ENCODE peak calls at places on chromosomes 1 and 21, in ten cellular contexts. F, Z, U, K, I, P, S, H, V and N are unnamed samples.

GRCh38 chr21:21682172-21682571 is 684.0 kb downstream of the NCAM2 start:
- DNase-seq in F (no peak), U (no peak), V (no peak), Z (peak), S (no peak), H (peak), I (no peak), K (no peak), P (peak), N (peak)

GRCh38 chr1:30807318-30808066 is 49.9 kb upstream of the LAPTM5 start:
- DNase-seq in K (peak), S (no peak), F (no peak), U (no peak), H (peak), V (no peak), P (no peak), I (no peak), Z (peak), N (no peak)

GRCh38 chr1:32984829-32985310 is 20.3 kb upstream of the RNF19B start:
- DNase-seq in U (no peak), V (no peak), Z (no peak), K (no peak), I (no peak), S (no peak), H (no peak), F (no peak), P (no peak), N (no peak)

GRCh38 chr1:201535778-201536245 is 3.1 kb upstream of the NAV1 start:
- DNase-seq in V (no peak), Z (no peak), K (no peak), H (no peak), F (no peak), U (peak), P (no peak), S (no peak), I (no peak), N (no peak)

GRCh38 chr21:41406340-41406739 is 19.7 kb upstream of the MX1 start:
- DNase-seq in H (no peak), V (no peak), K (peak), I (no peak), F (no peak), U (peak), Z (no peak), S (no peak), P (no peak), N (no peak)

GRCh38 chr1:28836421-28836956 is 24.5 kb downstream of the OPRD1 start:
- DNase-seq in H (no peak), Z (no peak), I (no peak), S (no peak), K (no peak), V (no peak), P (no peak), U (no peak), F (no peak), N (no peak)

GRCh38 chr1:78561856-78562255 is 58.4 kb upstream of the IFI44L start:
- DNase-seq in F (no peak), Z (no peak), H (no peak), I (no peak), P (no peak), K (no peak), V (no peak), U (no peak), S (no peak), N (no peak)

GRCh38 chr1:10074059-10074854 is 41.5 kb downstream of the UBE4B start:
- DNase-seq in H (peak), I (no peak), F (peak), Z (peak), S (peak), V (peak), K (peak), P (peak), U (no peak), N (peak)

GRCh38 chr1:179087665-179088064 is 5.8 kb downstream of the TOR3A start:
- DNase-seq in P (no peak), S (no peak), K (no peak), I (no peak), F (no peak), V (no peak), Z (no peak), H (peak), U (no peak), N (peak)

GRCh38 chr1:117656202-117656641 is 50.4 kb downstream of the TENT5C start:
- DNase-seq in U (no peak), Z (no peak), S (no peak), F (no peak), H (no peak), K (no peak), V (no peak), P (no peak), I (no peak), N (no peak)

GRCh38 chr1:117653732-117654484 is 48.1 kb downstream of the TENT5C start:
- DNase-seq in S (no peak), H (no peak), F (no peak), Z (no peak), P (no peak), K (no peak), I (no peak), V (no peak), U (peak), N (no peak)

GRCh38 chr1:117655220-117655577 is 49.4 kb downstream of the TENT5C start:
- DNase-seq in Z (no peak), K (no peak), H (no peak), S (no peak), I (no peak), P (no peak), F (no peak), U (peak), V (no peak), N (no peak)

GRCh38 chr1:117653195-117653594 is 47.3 kb downstream of the TENT5C start:
- DNase-seq in F (no peak), V (no peak), U (no peak), P (no peak), H (no peak), Z (no peak), K (no peak), S (no peak), I (no peak), N (no peak)

DNA sequence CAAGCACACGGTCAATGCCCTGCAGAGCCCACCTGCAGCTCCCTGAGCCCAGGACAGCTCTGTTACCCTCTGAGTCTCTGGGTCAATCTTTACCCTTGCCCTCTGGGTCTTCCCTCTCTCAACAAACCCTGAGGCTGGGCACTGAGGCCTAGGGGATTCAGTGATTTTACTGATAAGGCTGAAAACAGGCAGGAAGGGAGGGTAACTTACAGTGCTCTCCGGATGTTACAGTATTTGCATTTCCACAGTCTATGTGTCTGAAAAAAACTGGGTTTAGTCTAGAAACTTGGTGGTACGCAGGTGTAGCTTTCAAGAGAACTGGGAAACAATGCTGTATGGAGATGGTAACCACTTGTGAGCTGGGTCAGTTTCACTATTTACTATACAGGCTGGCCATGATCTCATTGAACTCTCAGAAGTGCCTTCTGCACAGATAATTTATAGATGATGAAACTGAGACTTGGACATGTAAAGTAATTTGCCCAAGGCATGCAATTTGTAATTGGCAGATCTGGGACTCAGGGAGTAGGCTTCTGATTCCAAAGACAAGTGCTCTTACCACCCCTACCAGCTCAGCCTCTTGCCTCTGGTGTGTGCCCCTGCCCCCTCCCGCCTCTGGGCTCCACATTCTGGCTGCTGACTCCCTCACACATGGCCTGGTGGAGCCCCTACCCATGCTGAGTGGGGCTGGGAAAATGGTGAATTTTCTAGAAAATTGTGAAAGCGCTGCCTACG is 48.8 kb downstream of the TENT5C start:
- DNase-seq in P (no peak), H (no peak), F (no peak), K (no peak), S (no peak), U (no peak), Z (no peak), I (no peak), V (no peak), N (no peak)
- H3K4me3 ChIP-seq in P (no peak), H (no peak), F (no peak), K (no peak), S (no peak), U (no peak), Z (no peak), I (no peak), V (no peak), N (no peak)

DNA sequence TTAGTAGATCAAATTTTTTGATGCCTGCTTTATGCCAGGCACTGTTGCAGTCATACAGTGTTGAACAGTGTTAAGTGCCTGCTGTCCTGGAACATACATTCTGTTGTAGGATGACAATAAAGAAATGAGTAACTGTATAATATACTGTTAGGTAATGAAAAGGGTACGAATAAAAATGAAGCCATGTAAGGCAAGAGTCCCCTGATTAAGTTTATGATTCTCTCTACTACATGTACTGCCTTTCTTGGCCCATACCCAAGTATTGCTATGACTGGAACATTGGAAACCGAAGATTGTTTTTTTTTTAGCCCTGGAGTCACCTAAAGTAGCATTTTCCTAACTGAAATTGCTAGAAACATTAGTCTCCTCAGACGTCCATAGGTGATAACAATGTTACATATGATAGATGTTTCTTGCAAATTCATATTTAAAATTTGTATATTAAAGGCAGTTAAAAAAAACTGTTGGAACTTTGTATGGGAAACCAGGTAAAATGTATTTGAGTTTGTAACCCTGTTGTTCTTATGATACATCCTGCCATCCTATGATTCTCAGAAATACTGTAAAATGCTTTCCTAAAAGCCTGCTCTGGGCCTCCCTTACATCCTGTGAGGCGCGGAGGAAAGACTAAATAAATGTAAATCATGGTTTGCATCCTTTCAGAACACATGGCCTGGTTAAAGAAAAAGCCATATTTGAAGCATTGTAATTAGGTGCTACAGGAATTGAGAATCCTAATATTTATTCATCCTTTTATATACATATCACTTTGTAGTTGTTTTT is 5.8 kb downstream of the ATP5PB start:
- DNase-seq in V (no peak), U (no peak), Z (no peak), F (no peak), K (no peak), S (no peak), I (no peak), P (no peak), H (peak), N (no peak)
- H3K4me3 ChIP-seq in V (no peak), U (no peak), Z (no peak), F (no peak), K (no peak), S (no peak), I (no peak), P (no peak), H (no peak), N (no peak)

GRCh38 chr1:232574077-232574476 is 55.9 kb downstream of the SIPA1L2 start:
- DNase-seq in U (no peak), K (no peak), I (no peak), V (no peak), S (no peak), P (no peak), H (no peak), F (no peak), Z (no peak), N (no peak)

GRCh38 chr1:232576537-232576936 is 53.4 kb downstream of the SIPA1L2 start:
- DNase-seq in F (no peak), K (no peak), V (no peak), P (no peak), S (no peak), U (no peak), Z (no peak), H (no peak), I (no peak), N (no peak)

GRCh38 chr1:232577809-232578208 is 52.1 kb downstream of the SIPA1L2 start:
- DNase-seq in V (no peak), I (no peak), S (no peak), K (no peak), P (no peak), U (no peak), Z (no peak), F (no peak), H (no peak), N (peak)

GRCh38 chr1:232575524-232576040 is 54.4 kb downstream of the SIPA1L2 start:
- DNase-seq in I (no peak), Z (no peak), S (no peak), P (no peak), U (no peak), H (no peak), F (no peak), V (no peak), K (no peak), N (peak)

DNA sequence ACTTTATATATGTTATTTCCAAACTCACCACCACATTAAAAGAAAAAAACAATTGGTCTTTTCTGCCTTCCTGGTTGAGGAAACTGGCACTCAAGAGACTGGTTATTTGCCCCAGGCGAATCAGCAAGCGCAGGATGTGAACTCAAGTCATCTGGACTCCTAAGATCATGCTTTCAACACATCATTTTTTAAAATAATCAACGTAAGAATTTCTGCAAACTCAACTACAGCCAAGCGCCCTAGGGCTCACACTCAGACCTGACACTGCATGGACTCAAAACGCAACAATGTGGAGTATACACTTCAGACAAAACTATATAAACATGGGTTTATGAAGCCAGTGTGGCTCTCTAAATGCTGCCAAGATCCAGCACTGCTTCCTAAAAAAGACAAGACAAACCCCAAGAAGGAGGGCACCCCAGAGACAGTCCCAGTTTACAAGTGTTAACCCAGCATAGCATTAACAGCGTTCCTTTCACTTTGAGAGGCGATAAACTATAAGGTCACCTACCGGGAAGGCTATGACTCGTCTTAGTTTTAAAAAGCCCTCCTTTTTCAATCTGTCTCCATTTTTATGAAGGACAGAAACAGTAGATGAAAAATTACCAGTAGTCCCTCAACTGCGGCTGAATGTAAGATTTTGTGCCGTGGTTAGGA is 54.9 kb downstream of the SIPA1L2 start:
- DNase-seq in Z (no peak), K (no peak), S (no peak), I (no peak), P (no peak), H (no peak), F (peak), U (no peak), V (no peak), N (no peak)
- H3K4me3 ChIP-seq in Z (no peak), K (no peak), S (no peak), I (peak), P (no peak), H (no peak), F (peak), U (peak), V (peak), N (no peak)

GRCh38 chr1:84165566-84165965 is 21.5 kb downstream of the PRKACB start:
- DNase-seq in F (no peak), V (no peak), S (no peak), H (no peak), I (no peak), K (no peak), U (no peak), Z (no peak), P (no peak), N (no peak)

GRCh38 chr1:84164156-84164555 is 20.1 kb downstream of the PRKACB start:
- DNase-seq in K (no peak), P (no peak), Z (no peak), V (no peak), S (no peak), I (no peak), U (no peak), H (peak), F (no peak), N (no peak)

GRCh38 chr1:84163123-84164038 is 19.3 kb downstream of the PRKACB start:
- DNase-seq in I (no peak), U (no peak), P (no peak), Z (no peak), F (no peak), V (no peak), S (no peak), K (no peak), H (no peak), N (no peak)

GRCh38 chr1:84166797-84167196 is 22.7 kb downstream of the PRKACB start:
- DNase-seq in F (no peak), V (no peak), Z (no peak), H (no peak), P (no peak), I (no peak), U (no peak), S (no peak), K (no peak), N (no peak)

GRCh38 chr1:84164567-84165021 is 20.5 kb downstream of the PRKACB start:
- DNase-seq in V (no peak), K (no peak), H (peak), I (no peak), Z (no peak), S (no peak), U (no peak), F (no peak), P (no peak), N (peak)
- H3K4me3 ChIP-seq in V (no peak), K (no peak), H (peak), I (no peak), Z (peak), S (no peak), U (no peak), F (peak), P (no peak), N (peak)

DNA sequence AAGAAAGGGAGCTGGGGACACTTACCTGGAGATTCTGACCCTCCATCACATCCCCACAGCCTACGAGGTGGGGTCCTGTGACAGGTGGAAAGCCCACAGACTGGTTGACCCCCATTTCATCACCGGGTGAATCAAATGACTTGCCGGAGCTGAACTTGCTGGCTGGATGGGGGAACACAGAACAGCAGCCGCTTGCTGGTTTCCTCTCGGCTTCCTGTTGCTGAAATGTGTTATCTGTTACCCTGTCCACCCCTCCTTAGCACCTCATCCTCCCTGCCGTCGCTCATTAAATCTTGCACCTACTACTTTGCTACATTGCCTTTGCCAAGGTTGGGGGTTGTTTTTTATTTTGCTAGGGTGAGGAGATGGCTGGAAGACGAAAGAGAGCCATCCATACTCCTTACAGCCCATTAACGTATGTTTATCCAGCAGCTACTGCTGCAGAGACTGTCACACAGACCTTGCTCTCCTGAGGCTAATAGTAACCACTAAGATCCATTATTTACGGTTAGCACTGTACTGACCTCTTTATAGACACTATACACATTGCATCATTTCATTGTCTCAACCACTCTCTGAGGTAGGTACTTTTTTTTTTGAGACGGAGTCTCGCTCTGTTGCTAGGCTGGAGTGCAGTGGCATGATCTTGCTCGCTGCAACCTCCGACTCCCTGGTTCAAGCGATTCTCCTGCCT is 7.0 kb downstream of the PAFAH2 start:
- DNase-seq in Z (no peak), S (no peak), U (no peak), F (no peak), V (no peak), I (no peak), K (no peak), H (no peak), P (no peak), N (no peak)
- H3K4me3 ChIP-seq in Z (no peak), S (no peak), U (no peak), F (no peak), V (peak), I (no peak), K (no peak), H (no peak), P (no peak), N (no peak)

DNA sequence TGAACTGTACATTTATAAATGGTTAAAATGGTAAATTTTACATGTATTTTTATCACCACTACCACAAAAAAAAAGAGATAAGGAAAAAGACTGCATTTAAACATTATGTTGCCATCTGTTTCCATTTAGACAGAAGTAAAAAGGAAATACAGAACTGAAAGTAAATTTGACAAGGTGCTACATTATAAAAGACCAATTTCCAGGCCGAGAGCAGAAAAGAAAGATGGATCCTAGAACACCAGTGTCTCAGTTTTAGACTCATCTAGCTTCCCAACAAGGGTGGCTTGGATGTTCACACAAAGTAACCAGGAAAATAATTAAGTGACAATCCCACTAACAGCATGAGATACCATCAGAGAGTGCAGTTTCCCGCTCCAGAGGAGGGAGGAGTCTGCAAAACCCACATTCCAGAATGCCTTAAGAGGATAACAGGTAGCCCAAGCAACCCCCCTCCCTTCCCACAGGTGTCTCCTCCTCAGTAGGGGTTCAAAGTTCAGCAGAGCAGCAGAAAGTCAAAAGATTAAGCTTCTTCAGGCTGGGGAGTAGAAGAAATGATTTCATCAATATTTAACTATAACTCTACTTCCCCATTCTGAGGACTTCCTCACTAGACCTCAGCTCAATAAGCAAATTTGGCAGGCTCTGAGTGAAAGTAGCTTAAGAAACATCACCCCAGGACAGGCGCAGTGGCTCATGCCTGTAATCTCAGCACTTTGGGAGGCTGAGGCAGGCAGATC is 11.8 kb downstream of the TPM3 start:
- DNase-seq in I (no peak), P (no peak), K (no peak), U (no peak), V (no peak), F (no peak), Z (no peak), S (no peak), H (no peak), N (no peak)
- H3K4me3 ChIP-seq in I (no peak), P (peak), K (no peak), U (no peak), V (peak), F (peak), Z (no peak), S (no peak), H (no peak), N (no peak)

GRCh38 chr1:185284106-185284505 is 32.9 kb downstream of the IVNS1ABP start:
- DNase-seq in U (no peak), K (no peak), I (no peak), V (no peak), S (no peak), F (no peak), P (no peak), Z (no peak), H (no peak), N (no peak)

GRCh38 chr1:185289880-185290279 is 27.2 kb downstream of the IVNS1ABP start:
- DNase-seq in V (no peak), K (no peak), F (no peak), Z (no peak), I (no peak), U (no peak), S (no peak), H (no peak), P (no peak), N (no peak)

GRCh38 chr1:185288435-185288834 is 28.6 kb downstream of the IVNS1ABP start:
- DNase-seq in H (no peak), F (no peak), P (no peak), Z (no peak), V (no peak), K (no peak), S (no peak), U (no peak), I (no peak), N (no peak)

GRCh38 chr1:185284533-185285244 is 32.4 kb downstream of the IVNS1ABP start:
- DNase-seq in Z (no peak), I (no peak), F (no peak), P (no peak), U (no peak), V (no peak), S (no peak), K (no peak), H (peak), N (no peak)

GRCh38 chr1:185287451-185287850 is 29.6 kb downstream of the IVNS1ABP start:
- DNase-seq in S (no peak), U (no peak), H (no peak), P (no peak), F (no peak), K (no peak), I (no peak), Z (no peak), V (no peak), N (no peak)
- H3K4me3 ChIP-seq in S (no peak), U (no peak), H (no peak), P (no peak), F (no peak), K (no peak), I (no peak), Z (no peak), V (no peak), N (no peak)